ENCODE peak calls at places on chromosome 20, in four cellular contexts. M is HEK293T; W is LHCN-M2; H is activated effector memory CD4-positive, alpha-beta T cell treated with anti-CD3 and anti-CD28 coated beads, Interleukin-2, amount 50 U/mL, for 16 hours. K is an unnamed sample.

GRCh38 chr20:32622585-32623468 is 37.7 kb upstream of the NOL4L start:
- DNase-seq in M (no peak), W (no peak), H (no peak), K (no peak)

GRCh38 chr20:46353506-46354206 is 45.4 kb upstream of the CDH22 start:
- DNase-seq in M (no peak), W (no peak), H (no peak), K (no peak)

GRCh38 chr20:16098890-16099639 is 474.2 kb downstream of the KIF16B start:
- DNase-seq in M (no peak), W (peak), H (no peak), K (no peak)

GRCh38 chr20:41436679-41437078 is 70.1 kb upstream of the EMILIN3 start:
- DNase-seq in M (no peak), W (peak), H (no peak), K (no peak)

GRCh38 chr20:41032243-41032642 is 3.6 kb downstream of the TOP1 start:
- DNase-seq in M (no peak), W (no peak), H (no peak), K (no peak)

GRCh38 chr20:60729119-60729900 is 522.8 kb upstream of the CDH4 start:
- DNase-seq in M (no peak), W (no peak), H (no peak), K (no peak)

GRCh38 chr20:43442310-43442880 is 15.3 kb upstream of the SRSF6 start:
- DNase-seq in M (peak), W (peak), H (no peak), K (no peak)

GRCh38 chr20:49562341-49563014 is 5.5 kb downstream of the PTGIS start:
- DNase-seq in M (no peak), W (peak), H (peak), K (no peak)

GRCh38 chr20:58017237-58017969 is 211.1 kb downstream of the ANKRD60 start:
- DNase-seq in M (no peak), W (peak), H (no peak), K (peak)

GRCh38 chr20:9068896-9069663 is at the start of gene PLCB4:
- DNase-seq in M (peak), W (peak), H (no peak), K (no peak)

GRCh38 chr20:14445310-14445709 is 107.9 kb upstream of the FLRT3 start:
- DNase-seq in M (no peak), W (peak), H (no peak), K (no peak)

GRCh38 chr20:910840-911770 is 5.0 kb downstream of the ANGPT4 start:
- DNase-seq in M (no peak), W (peak), H (no peak), K (no peak)

GRCh38 chr20:57380081-57380750 is 11.0 kb upstream of the RBM38 start:
- DNase-seq in M (no peak), W (no peak), H (no peak), K (no peak)

GRCh38 chr20:10715035-10715434 is 41.2 kb upstream of the JAG1 start:
- DNase-seq in M (no peak), W (peak), H (no peak), K (no peak)

GRCh38 chr20:32963176-32963575 is 41.1 kb downstream of the SUN5 start:
- DNase-seq in M (no peak), W (no peak), H (peak), K (no peak)

GRCh38 chr20:22861990-22862389 is 173.1 kb upstream of the SSTR4 start:
- DNase-seq in M (no peak), W (no peak), H (no peak), K (no peak)

GRCh38 chr20:59603176-59603575 is 1.2 kb upstream of the PHACTR3 start:
- DNase-seq in M (no peak), W (no peak), H (no peak), K (no peak)

GRCh38 chr20:51446656-51447055 is 95.9 kb downstream of the NFATC2 start:
- DNase-seq in M (peak), W (peak), H (no peak), K (no peak)

GRCh38 chr20:19881080-19881840 is 123.2 kb downstream of the RIN2 start:
- DNase-seq in M (no peak), W (no peak), H (no peak), K (no peak)

GRCh38 chr20:61957961-61958715 is 107.5 kb downstream of the TAF4 start:
- DNase-seq in M (no peak), W (no peak), H (peak), K (no peak)

GRCh38 chr20:40807094-40807623 is 118.1 kb upstream of the MAFB start:
- DNase-seq in M (no peak), W (no peak), H (no peak), K (no peak)

GRCh38 chr20:53345536-53346070 is 248.0 kb downstream of the ZNF217 start:
- DNase-seq in M (no peak), W (no peak), H (no peak), K (no peak)

GRCh38 chr20:1370548-1371110 is 22.2 kb downstream of the FKBP1A start:
- DNase-seq in M (no peak), W (peak), H (no peak), K (no peak)

GRCh38 chr20:59673998-59674445 is 69.7 kb downstream of the PHACTR3 start:
- DNase-seq in M (no peak), W (no peak), H (no peak), K (no peak)

GRCh38 chr20:51769941-51770615 is 1.9 kb upstream of the ATP9A start:
- DNase-seq in M (no peak), W (no peak), H (no peak), K (no peak)

K was measured in NCI-H1048.